ENCODE peak calls at places on chromosomes 4 and X, in seven cellular contexts. One of them, this sample, is unnamed.

GRCh38 chr4:174284181-174284886 is 623 bp downstream of the CEP44 start:
- DNase-seq in heart left ventricle: no peak
- DNase-seq in NCI-H1092 treated with DMSO at 0.1 percent for 48 hours: peak
- DNase-seq in fibroblast of the conjunctiva: peak
- DNase-seq in omental fat pad: no peak
- DNase-seq in Right ventricle myocardium superior: no peak
- DNase-seq in astrocyte of the hippocampus: no peak
- DNase-seq in this sample: peak

GRCh38 chrX:10246846-10247245 is 90.1 kb downstream of the CLCN4 start:
- DNase-seq in heart left ventricle: no peak
- DNase-seq in NCI-H1092 treated with DMSO at 0.1 percent for 48 hours: no peak
- DNase-seq in fibroblast of the conjunctiva: no peak
- DNase-seq in omental fat pad: no peak
- DNase-seq in Right ventricle myocardium superior: no peak
- DNase-seq in astrocyte of the hippocampus: no peak
- DNase-seq in this sample: no peak

GRCh38 chr4:88010921-88011320 is 3.5 kb downstream of the PKD2 start:
- DNase-seq in heart left ventricle: no peak
- DNase-seq in NCI-H1092 treated with DMSO at 0.1 percent for 48 hours: no peak
- DNase-seq in fibroblast of the conjunctiva: no peak
- DNase-seq in omental fat pad: no peak
- DNase-seq in Right ventricle myocardium superior: no peak
- DNase-seq in astrocyte of the hippocampus: peak
- DNase-seq in this sample: no peak

GRCh38 chrX:6550999-6551398 is 16.1 kb upstream of the VCX3A start:
- DNase-seq in heart left ventricle: no peak
- DNase-seq in NCI-H1092 treated with DMSO at 0.1 percent for 48 hours: no peak
- DNase-seq in fibroblast of the conjunctiva: no peak
- DNase-seq in omental fat pad: no peak
- DNase-seq in Right ventricle myocardium superior: no peak
- DNase-seq in astrocyte of the hippocampus: no peak
- DNase-seq in this sample: no peak

GRCh38 chrX:46770006-46770816 is 11.3 kb upstream of the SLC9A7 start:
- DNase-seq in heart left ventricle: no peak
- DNase-seq in NCI-H1092 treated with DMSO at 0.1 percent for 48 hours: no peak
- DNase-seq in fibroblast of the conjunctiva: no peak
- DNase-seq in omental fat pad: no peak
- DNase-seq in Right ventricle myocardium superior: no peak
- DNase-seq in astrocyte of the hippocampus: peak
- DNase-seq in this sample: peak

GRCh38 chr4:47705326-47705981 is 132.4 kb downstream of the CORIN start:
- DNase-seq in heart left ventricle: no peak
- DNase-seq in NCI-H1092 treated with DMSO at 0.1 percent for 48 hours: peak
- DNase-seq in fibroblast of the conjunctiva: peak
- DNase-seq in omental fat pad: no peak
- DNase-seq in Right ventricle myocardium superior: no peak
- DNase-seq in astrocyte of the hippocampus: peak
- DNase-seq in this sample: peak

GRCh38 chr4:3868146-3868840 is 102.1 kb downstream of the ADRA2C start:
- DNase-seq in heart left ventricle: no peak
- DNase-seq in NCI-H1092 treated with DMSO at 0.1 percent for 48 hours: no peak
- DNase-seq in fibroblast of the conjunctiva: no peak
- DNase-seq in omental fat pad: no peak
- DNase-seq in Right ventricle myocardium superior: no peak
- DNase-seq in astrocyte of the hippocampus: peak
- DNase-seq in this sample: peak

GRCh38 chr4:166673911-166674310 is 560.4 kb downstream of the SPOCK3 start:
- DNase-seq in heart left ventricle: no peak
- DNase-seq in NCI-H1092 treated with DMSO at 0.1 percent for 48 hours: no peak
- DNase-seq in fibroblast of the conjunctiva: no peak
- DNase-seq in omental fat pad: no peak
- DNase-seq in Right ventricle myocardium superior: no peak
- DNase-seq in astrocyte of the hippocampus: no peak
- DNase-seq in this sample: no peak

GRCh38 chr4:158229768-158230167 is 19.5 kb downstream of the TMEM144 start:
- DNase-seq in heart left ventricle: no peak
- DNase-seq in NCI-H1092 treated with DMSO at 0.1 percent for 48 hours: no peak
- DNase-seq in fibroblast of the conjunctiva: no peak
- DNase-seq in omental fat pad: no peak
- DNase-seq in Right ventricle myocardium superior: no peak
- DNase-seq in astrocyte of the hippocampus: no peak
- DNase-seq in this sample: peak

GRCh38 chr4:28444886-28445496 is 1584.3 kb downstream of the STIM2 start:
- DNase-seq in heart left ventricle: no peak
- DNase-seq in NCI-H1092 treated with DMSO at 0.1 percent for 48 hours: no peak
- DNase-seq in fibroblast of the conjunctiva: no peak
- DNase-seq in omental fat pad: no peak
- DNase-seq in Right ventricle myocardium superior: no peak
- DNase-seq in astrocyte of the hippocampus: no peak
- DNase-seq in this sample: no peak

GRCh38 chr4:7687796-7688195 is 251.9 kb downstream of the AFAP1 start:
- DNase-seq in heart left ventricle: no peak
- DNase-seq in NCI-H1092 treated with DMSO at 0.1 percent for 48 hours: peak
- DNase-seq in fibroblast of the conjunctiva: no peak
- DNase-seq in omental fat pad: no peak
- DNase-seq in Right ventricle myocardium superior: no peak
- DNase-seq in astrocyte of the hippocampus: no peak
- DNase-seq in this sample: no peak

GRCh38 chr4:185559913-185560281 is 24.6 kb upstream of the PDLIM3 start:
- DNase-seq in heart left ventricle: no peak
- DNase-seq in NCI-H1092 treated with DMSO at 0.1 percent for 48 hours: no peak
- DNase-seq in fibroblast of the conjunctiva: no peak
- DNase-seq in omental fat pad: no peak
- DNase-seq in Right ventricle myocardium superior: no peak
- DNase-seq in astrocyte of the hippocampus: peak
- DNase-seq in this sample: peak

GRCh38 chr4:138053601-138054322 is 188.4 kb downstream of the SLC7A11 start:
- DNase-seq in heart left ventricle: no peak
- DNase-seq in NCI-H1092 treated with DMSO at 0.1 percent for 48 hours: no peak
- DNase-seq in fibroblast of the conjunctiva: peak
- DNase-seq in omental fat pad: no peak
- DNase-seq in Right ventricle myocardium superior: no peak
- DNase-seq in astrocyte of the hippocampus: peak
- DNase-seq in this sample: peak

GRCh38 chr4:105061136-105061696 is 85.5 kb upstream of the TET2 start:
- DNase-seq in heart left ventricle: no peak
- DNase-seq in NCI-H1092 treated with DMSO at 0.1 percent for 48 hours: peak
- DNase-seq in fibroblast of the conjunctiva: no peak
- DNase-seq in omental fat pad: no peak
- DNase-seq in Right ventricle myocardium superior: no peak
- DNase-seq in astrocyte of the hippocampus: peak
- DNase-seq in this sample: peak

GRCh38 chrX:26783512-26784225 is 567.7 kb downstream of the MAGEB5 start:
- DNase-seq in heart left ventricle: no peak
- DNase-seq in NCI-H1092 treated with DMSO at 0.1 percent for 48 hours: peak
- DNase-seq in fibroblast of the conjunctiva: peak
- DNase-seq in omental fat pad: no peak
- DNase-seq in Right ventricle myocardium superior: no peak
- DNase-seq in astrocyte of the hippocampus: peak
- DNase-seq in this sample: peak

GRCh38 chr4:145930592-145930991 is 8.0 kb downstream of the ZNF827 start:
- DNase-seq in heart left ventricle: no peak
- DNase-seq in NCI-H1092 treated with DMSO at 0.1 percent for 48 hours: no peak
- DNase-seq in fibroblast of the conjunctiva: no peak
- DNase-seq in omental fat pad: no peak
- DNase-seq in Right ventricle myocardium superior: no peak
- DNase-seq in astrocyte of the hippocampus: no peak
- DNase-seq in this sample: no peak

GRCh38 chrX:47169726-47170515 is 23.7 kb upstream of the UBA1 start:
- DNase-seq in heart left ventricle: peak
- DNase-seq in NCI-H1092 treated with DMSO at 0.1 percent for 48 hours: no peak
- DNase-seq in fibroblast of the conjunctiva: no peak
- DNase-seq in omental fat pad: no peak
- DNase-seq in Right ventricle myocardium superior: peak
- DNase-seq in astrocyte of the hippocampus: peak
- DNase-seq in this sample: peak

This sample was measured in myocyte.